ENCODE peak calls at places on chromosome 19, in five cellular contexts. One of them, this sample, is unnamed.

GRCh38 chr19:44800461-44800860 is 8.4 kb upstream of the BCAM start:
- DNase-seq in lower leg skin: peak
- DNase-seq in heart right ventricle: peak
- DNase-seq in AG10803: peak
- DNase-seq in Peyer's patch: peak
- DNase-seq in this sample: peak

GRCh38 chr19:50417850-50418185 is 920 bp upstream of the SPIB start:
- DNase-seq in lower leg skin: no peak
- DNase-seq in heart right ventricle: no peak
- DNase-seq in AG10803: no peak
- DNase-seq in Peyer's patch: no peak
- DNase-seq in this sample: no peak

GRCh38 chr19:53424968-53425597 is 6.7 kb upstream of the ZNF761 start:
- DNase-seq in lower leg skin: peak
- DNase-seq in heart right ventricle: peak
- DNase-seq in AG10803: peak
- DNase-seq in Peyer's patch: peak
- DNase-seq in this sample: peak

GRCh38 chr19:16118489-16119033 is 6.9 kb downstream of the RAB8A start:
- DNase-seq in lower leg skin: no peak
- DNase-seq in heart right ventricle: no peak
- DNase-seq in AG10803: no peak
- DNase-seq in Peyer's patch: no peak
- DNase-seq in this sample: peak

GRCh38 chr19:872266-872951 is 12.9 kb downstream of the CFD start:
- DNase-seq in lower leg skin: peak
- DNase-seq in heart right ventricle: no peak
- DNase-seq in AG10803: peak
- DNase-seq in Peyer's patch: peak
- DNase-seq in this sample: peak

GRCh38 chr19:33171916-33172359 is 22.2 kb upstream of the LRP3 start:
- DNase-seq in lower leg skin: no peak
- DNase-seq in heart right ventricle: no peak
- DNase-seq in AG10803: peak
- DNase-seq in Peyer's patch: no peak
- DNase-seq in this sample: no peak

GRCh38 chr19:50717891-50718254 is 1.7 kb downstream of the SHANK1 start:
- DNase-seq in lower leg skin: no peak
- DNase-seq in heart right ventricle: no peak
- DNase-seq in AG10803: no peak
- DNase-seq in Peyer's patch: peak
- DNase-seq in this sample: no peak

GRCh38 chr19:42270346-42271044 is 1.4 kb downstream of the CIC start:
- DNase-seq in lower leg skin: no peak
- DNase-seq in heart right ventricle: no peak
- DNase-seq in AG10803: peak
- DNase-seq in Peyer's patch: peak
- DNase-seq in this sample: no peak

GRCh38 chr19:373391-374182 is 29.0 kb upstream of the MIER2 start:
- DNase-seq in lower leg skin: no peak
- DNase-seq in heart right ventricle: no peak
- DNase-seq in AG10803: no peak
- DNase-seq in Peyer's patch: peak
- DNase-seq in this sample: no peak

GRCh38 chr19:2015611-2015950 is at the start of gene BTBD2:
- DNase-seq in lower leg skin: no peak
- DNase-seq in heart right ventricle: peak
- DNase-seq in AG10803: peak
- DNase-seq in Peyer's patch: no peak
- DNase-seq in this sample: peak

GRCh38 chr19:5145521-5146511 is 176.9 kb downstream of the KDM4B start:
- DNase-seq in lower leg skin: no peak
- DNase-seq in heart right ventricle: peak
- DNase-seq in AG10803: no peak
- DNase-seq in Peyer's patch: peak
- DNase-seq in this sample: no peak

GRCh38 chr19:51131780-51132680 is 7.3 kb downstream of the SIGLEC9 start:
- DNase-seq in lower leg skin: no peak
- DNase-seq in heart right ventricle: peak
- DNase-seq in AG10803: peak
- DNase-seq in Peyer's patch: no peak
- DNase-seq in this sample: no peak

GRCh38 chr19:50897191-50897607 is 14.0 kb downstream of the KLK4 start:
- DNase-seq in lower leg skin: no peak
- DNase-seq in heart right ventricle: no peak
- DNase-seq in AG10803: no peak
- DNase-seq in Peyer's patch: no peak
- DNase-seq in this sample: no peak

GRCh38 chr19:32928806-32929205 is 43.0 kb downstream of the CEP89 start:
- DNase-seq in lower leg skin: no peak
- DNase-seq in heart right ventricle: no peak
- DNase-seq in AG10803: no peak
- DNase-seq in Peyer's patch: no peak
- DNase-seq in this sample: no peak

GRCh38 chr19:47613165-47614146 is 4.5 kb downstream of the BICRA start:
- DNase-seq in lower leg skin: no peak
- DNase-seq in heart right ventricle: no peak
- DNase-seq in AG10803: peak
- DNase-seq in Peyer's patch: no peak
- DNase-seq in this sample: no peak

GRCh38 chr19:45752639-45753038 is 16.4 kb downstream of the SIX5 start:
- DNase-seq in lower leg skin: no peak
- DNase-seq in heart right ventricle: no peak
- DNase-seq in AG10803: no peak
- DNase-seq in Peyer's patch: no peak
- DNase-seq in this sample: no peak

GRCh38 chr19:38850976-38851621 is 1.3 kb upstream of the HNRNPL start:
- DNase-seq in lower leg skin: no peak
- DNase-seq in heart right ventricle: peak
- DNase-seq in AG10803: no peak
- DNase-seq in Peyer's patch: peak
- DNase-seq in this sample: no peak

GRCh38 chr19:3062165-3063105 is at the start of gene TLE5:
- DNase-seq in lower leg skin: no peak
- DNase-seq in heart right ventricle: peak
- DNase-seq in AG10803: peak
- DNase-seq in Peyer's patch: peak
- DNase-seq in this sample: peak

GRCh38 chr19:40056505-40056904 is 474 bp upstream of the ZNF780B start:
- DNase-seq in lower leg skin: no peak
- DNase-seq in heart right ventricle: no peak
- DNase-seq in AG10803: no peak
- DNase-seq in Peyer's patch: no peak
- DNase-seq in this sample: no peak

GRCh38 chr19:39059302-39059701 is 24.9 kb upstream of the ACP7 start:
- DNase-seq in lower leg skin: no peak
- DNase-seq in heart right ventricle: no peak
- DNase-seq in AG10803: no peak
- DNase-seq in Peyer's patch: no peak
- DNase-seq in this sample: no peak

GRCh38 chr19:38386300-38386967 is 1.4 kb downstream of the GGN start:
- DNase-seq in lower leg skin: no peak
- DNase-seq in heart right ventricle: no peak
- DNase-seq in AG10803: no peak
- DNase-seq in Peyer's patch: no peak
- DNase-seq in this sample: no peak

GRCh38 chr19:36719687-36720556 is 32.5 kb downstream of the ZNF567 start:
- DNase-seq in lower leg skin: no peak
- DNase-seq in heart right ventricle: no peak
- DNase-seq in AG10803: no peak
- DNase-seq in Peyer's patch: no peak
- DNase-seq in this sample: no peak

GRCh38 chr19:11263726-11264125 is 1.4 kb upstream of the DOCK6 start:
- DNase-seq in lower leg skin: no peak
- DNase-seq in heart right ventricle: no peak
- DNase-seq in AG10803: no peak
- DNase-seq in Peyer's patch: no peak
- DNase-seq in this sample: no peak

GRCh38 chr19:4541114-4541805 is 1.4 kb upstream of the LRG1 start:
- DNase-seq in lower leg skin: no peak
- DNase-seq in heart right ventricle: no peak
- DNase-seq in AG10803: no peak
- DNase-seq in Peyer's patch: no peak
- DNase-seq in this sample: no peak

GRCh38 chr19:20244356-20244755 is 77.3 kb downstream of the ZNF486 start:
- DNase-seq in lower leg skin: no peak
- DNase-seq in heart right ventricle: no peak
- DNase-seq in AG10803: no peak
- DNase-seq in Peyer's patch: no peak
- DNase-seq in this sample: no peak

GRCh38 chr19:20243629-20244028 is 76.6 kb downstream of the ZNF486 start:
- DNase-seq in lower leg skin: no peak
- DNase-seq in heart right ventricle: no peak
- DNase-seq in AG10803: no peak
- DNase-seq in Peyer's patch: no peak
- DNase-seq in this sample: no peak

GRCh38 chr19:20245309-20245708 is 78.3 kb downstream of the ZNF486 start:
- DNase-seq in lower leg skin: no peak
- DNase-seq in heart right ventricle: no peak
- DNase-seq in AG10803: no peak
- DNase-seq in Peyer's patch: no peak
- DNase-seq in this sample: no peak

GRCh38 chr19:20250627-20251026 is 83.6 kb downstream of the ZNF486 start:
- DNase-seq in lower leg skin: no peak
- DNase-seq in heart right ventricle: no peak
- DNase-seq in AG10803: no peak
- DNase-seq in Peyer's patch: no peak
- DNase-seq in this sample: no peak

DNA sequence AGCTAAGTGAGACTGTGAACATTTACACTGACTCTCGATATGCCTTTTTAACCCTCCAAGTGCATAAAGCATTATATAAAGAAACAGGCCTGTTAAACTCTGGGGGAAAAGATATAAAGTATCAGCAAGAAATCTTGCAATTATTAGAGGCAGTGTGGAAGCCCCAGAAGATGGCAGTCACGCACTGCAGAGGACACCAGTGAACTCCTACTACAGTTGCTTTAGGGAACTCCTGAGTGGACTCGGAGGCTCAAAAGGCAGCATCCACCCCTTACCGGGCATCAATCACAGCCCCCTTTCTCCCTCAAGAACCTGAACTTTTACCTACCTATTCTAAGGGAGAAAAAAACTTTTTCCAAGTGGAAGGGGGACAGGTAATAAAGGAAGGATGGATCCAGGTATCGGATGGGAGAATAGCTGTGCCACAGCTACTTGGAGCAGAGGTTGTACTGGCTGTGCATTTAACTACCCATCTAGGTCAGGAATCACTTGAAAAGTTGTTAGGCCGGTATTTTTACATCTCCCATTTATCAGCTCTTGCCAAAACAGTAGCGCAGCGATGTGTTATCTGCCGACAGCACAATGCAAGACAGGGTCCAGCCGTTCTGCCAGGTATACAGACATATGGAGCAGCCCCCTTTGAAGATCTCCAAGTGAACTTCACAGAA is 80.1 kb downstream of the ZNF486 start:
- DNase-seq in lower leg skin: no peak
- DNase-seq in heart right ventricle: peak
- DNase-seq in AG10803: peak
- DNase-seq in Peyer's patch: no peak
- DNase-seq in this sample: no peak
- TF ChIP-seq CTCF in lower leg skin: no peak
- TF ChIP-seq CTCF in heart right ventricle: peak
- TF ChIP-seq CTCF in AG10803: peak
- TF ChIP-seq CTCF in Peyer's patch: peak
- TF ChIP-seq CTCF in this sample: no peak

GRCh38 chr19:57068921-57069697 is 50.7 kb upstream of the USP29 start:
- DNase-seq in lower leg skin: no peak
- DNase-seq in heart right ventricle: no peak
- DNase-seq in AG10803: no peak
- DNase-seq in Peyer's patch: no peak
- DNase-seq in this sample: no peak
- TF ChIP-seq CTCF in lower leg skin: no peak
- TF ChIP-seq CTCF in heart right ventricle: no peak
- TF ChIP-seq CTCF in AG10803: no peak
- TF ChIP-seq CTCF in Peyer's patch: no peak
- TF ChIP-seq CTCF in this sample: peak

GRCh38 chr19:7830272-7830771 is 304 bp downstream of the EVI5L start:
- DNase-seq in lower leg skin: no peak
- DNase-seq in heart right ventricle: no peak
- DNase-seq in AG10803: no peak
- DNase-seq in Peyer's patch: no peak
- DNase-seq in this sample: no peak

GRCh38 chr19:7831452-7831851 is 1.4 kb downstream of the EVI5L start:
- DNase-seq in lower leg skin: no peak
- DNase-seq in heart right ventricle: no peak
- DNase-seq in AG10803: peak
- DNase-seq in Peyer's patch: no peak
- DNase-seq in this sample: no peak

GRCh38 chr19:7829162-7829520 is 877 bp upstream of the EVI5L start:
- DNase-seq in lower leg skin: no peak
- DNase-seq in heart right ventricle: no peak
- DNase-seq in AG10803: no peak
- DNase-seq in Peyer's patch: no peak
- DNase-seq in this sample: no peak

GRCh38 chr19:7830823-7831222 is 805 bp downstream of the EVI5L start:
- DNase-seq in lower leg skin: no peak
- DNase-seq in heart right ventricle: no peak
- DNase-seq in AG10803: no peak
- DNase-seq in Peyer's patch: no peak
- DNase-seq in this sample: no peak

GRCh38 chr19:7829561-7830271 is at the start of gene EVI5L:
- DNase-seq in lower leg skin: peak
- DNase-seq in heart right ventricle: peak
- DNase-seq in AG10803: peak
- DNase-seq in Peyer's patch: peak
- DNase-seq in this sample: peak
- TF ChIP-seq CTCF in lower leg skin: no peak
- TF ChIP-seq CTCF in heart right ventricle: no peak
- TF ChIP-seq CTCF in AG10803: no peak
- TF ChIP-seq CTCF in Peyer's patch: no peak
- TF ChIP-seq CTCF in this sample: no peak

GRCh38 chr19:35607661-35608060 is 4.9 kb upstream of the HAUS5 start:
- DNase-seq in lower leg skin: no peak
- DNase-seq in heart right ventricle: no peak
- DNase-seq in AG10803: no peak
- DNase-seq in Peyer's patch: no peak
- DNase-seq in this sample: no peak
- TF ChIP-seq CTCF in lower leg skin: no peak
- TF ChIP-seq CTCF in heart right ventricle: no peak
- TF ChIP-seq CTCF in AG10803: no peak
- TF ChIP-seq CTCF in Peyer's patch: no peak
- TF ChIP-seq CTCF in this sample: no peak

This sample was measured in GM12864.